ENCODE peak calls at places on chromosomes 5 and 9, in seven cellular contexts. E is HCT116, K is GM23338, P is upper lobe of left lung, Q is Panc1, I is HepG2, N is K562. L is an unnamed sample.

GRCh38 chr5:42840842-42841574 is 29.3 kb upstream of the SELENOP start:
- ATAC-seq in E (no peak), K (no peak), P (no peak), Q (no peak), I (peak; percentile 36), N (peak; percentile 73), L (no peak)

GRCh38 chr5:112957970-112958773 is 18.4 kb upstream of the DCP2 start:
- ATAC-seq in E (peak; percentile 78), K (no peak), P (peak; percentile 90), Q (peak; percentile 95), I (peak; percentile 73), N (peak; percentile 66), L (peak; percentile 74)

GRCh38 chr9:85258229-85258628 is 483.5 kb downstream of the AGTPBP1 start:
- ATAC-seq in E (no peak), K (no peak), P (no peak), Q (no peak), I (no peak), N (no peak), L (no peak)

GRCh38 chr5:146007973-146008372 is 71.6 kb downstream of the SH3RF2 start:
- ATAC-seq in E (no peak), K (no peak), P (no peak), Q (no peak), I (no peak), N (no peak), L (no peak)

GRCh38 chr9:80664327-80665210 is 1024.8 kb downstream of the TLE1 start:
- ATAC-seq in E (no peak), K (no peak), P (no peak), Q (no peak), I (no peak), N (no peak), L (no peak)

GRCh38 chr9:110364451-110364850 is 26.8 kb upstream of the TXNDC8 start:
- ATAC-seq in E (no peak), K (no peak), P (no peak), Q (no peak), I (no peak), N (no peak), L (no peak)

GRCh38 chr5:113367586-113367985 is 67.2 kb downstream of the TSSK1B start:
- ATAC-seq in E (no peak), K (peak; percentile 65), P (no peak), Q (no peak), I (no peak), N (peak; percentile 36), L (no peak)

GRCh38 chr5:58360794-58361193 is 99.1 kb downstream of the PLK2 start:
- ATAC-seq in E (no peak), K (peak; percentile 82), P (no peak), Q (no peak), I (no peak), N (no peak), L (no peak)

GRCh38 chr5:68444833-68445232 is 229.3 kb downstream of the PIK3R1 start:
- ATAC-seq in E (no peak), K (no peak), P (no peak), Q (no peak), I (no peak), N (no peak), L (no peak)

GRCh38 chr5:172119921-172120688 is 67.9 kb downstream of the STK10 start:
- ATAC-seq in E (no peak), K (peak; percentile 24), P (no peak), Q (peak; percentile 41), I (peak; percentile 20), N (no peak), L (no peak)
- TF ChIP-seq POLR2AphosphoS5 in E (no peak), K (no peak), P (no peak), Q (no peak), I (no peak), N (no peak), L (no peak)

DNA sequence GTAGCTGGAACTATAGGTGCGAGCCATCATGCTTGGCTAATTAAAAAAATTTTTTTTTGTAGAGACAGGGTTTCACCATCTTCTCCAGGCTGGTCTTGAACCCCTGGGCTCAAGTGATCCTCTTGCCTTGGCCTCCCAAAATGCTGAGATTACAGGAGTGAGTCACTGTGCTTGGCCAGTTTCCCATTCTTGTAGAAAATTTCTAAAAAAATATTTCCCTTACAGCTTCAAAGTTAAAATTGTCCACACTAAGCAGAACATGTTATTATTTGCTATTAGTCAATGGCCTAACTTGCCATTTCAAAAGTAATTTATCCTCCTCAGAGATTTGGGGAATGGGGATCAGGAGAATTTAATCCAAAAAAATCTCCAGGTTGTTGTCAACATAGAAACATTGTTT is 40.1 kb downstream of the SLC38A9 start:
- ATAC-seq in E (no peak), K (no peak), P (peak; percentile 19), Q (no peak), I (no peak), N (no peak), L (no peak)
- H3K27ac ChIP-seq in E (no peak overlapping the region), K (no peak overlapping the region), P (no peak overlapping the region), Q (no peak overlapping the region), I (no peak overlapping the region), N (no peak overlapping the region), L (no peak overlapping the region)

GRCh38 chr5:141245250-141245717 is at the start of gene PCDHB15:
- ATAC-seq in E (no peak), K (peak; percentile 82), P (no peak), Q (no peak), I (peak; percentile 54), N (peak; percentile 58), L (no peak)
- H3K4me3 ChIP-seq in E (no peak within 1 kb of the TSS), K (peak within 1 kb of the TSS; percentile 50), P (peak within 1 kb of the TSS; percentile 29), Q (no peak within 1 kb of the TSS), I (peak within 1 kb of the TSS; percentile 58), N (peak within 1 kb of the TSS; percentile 14), L (peak within 1 kb of the TSS; percentile 29)

DNA sequence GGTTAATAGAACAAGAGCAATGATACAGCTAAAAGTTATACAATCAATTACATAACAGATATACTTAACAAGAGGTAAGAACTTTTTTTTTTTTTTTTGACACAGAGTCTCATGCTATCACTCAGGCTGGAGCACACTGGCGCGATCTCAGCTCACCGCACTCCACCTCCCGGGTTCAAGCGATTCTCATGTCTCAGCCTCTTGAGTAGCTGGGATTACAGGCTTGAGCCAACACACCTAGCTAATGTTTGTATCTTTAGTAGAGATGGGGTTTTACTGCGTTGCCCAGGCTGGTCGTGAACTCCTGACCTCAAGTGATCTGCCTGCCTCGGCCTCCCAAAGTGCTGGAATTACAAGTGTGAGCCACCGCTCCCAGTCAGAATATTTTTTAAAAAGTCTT is 48.9 kb upstream of the GLRX start:
- ATAC-seq in E (no peak), K (no peak), P (no peak), Q (no peak), I (no peak), N (no peak), L (no peak)
- TF ChIP-seq POLR2AphosphoS5 in E (no peak), K (no peak), P (no peak), Q (no peak), I (no peak), N (no peak), L (no peak)

GRCh38 chr9:89442016-89442415 is 55.9 kb downstream of the SEMA4D start:
- ATAC-seq in E (no peak), K (no peak), P (no peak), Q (no peak), I (no peak), N (no peak), L (no peak)
- H3K27ac ChIP-seq in E (no peak overlapping the region), K (no peak overlapping the region), P (no peak overlapping the region), Q (no peak overlapping the region), I (no peak overlapping the region), N (no peak overlapping the region), L (no peak overlapping the region)

GRCh38 chr5:126680215-126680817 is 79.6 kb downstream of the PHAX start:
- ATAC-seq in E (no peak), K (peak; percentile 65), P (peak; percentile 31), Q (peak; percentile 20), I (peak; percentile 28), N (peak; percentile 88), L (no peak)
- H3K4me3 ChIP-seq in E (no peak overlapping the region), K (no peak overlapping the region), P (no peak overlapping the region), Q (no peak overlapping the region), I (no peak overlapping the region), N (peak overlapping the region; percentile 3), L (no peak overlapping the region)

GRCh38 chr5:76314643-76315042 is 88.4 kb upstream of the IQGAP2 start:
- ATAC-seq in E (no peak), K (no peak), P (no peak), Q (no peak), I (peak; percentile 26), N (no peak), L (no peak)

GRCh38 chr5:76310208-76310607 is 92.9 kb upstream of the IQGAP2 start:
- ATAC-seq in E (no peak), K (no peak), P (no peak), Q (no peak), I (no peak), N (no peak), L (no peak)

GRCh38 chr5:76312783-76313182 is 90.3 kb upstream of the IQGAP2 start:
- ATAC-seq in E (no peak), K (no peak), P (no peak), Q (no peak), I (no peak), N (no peak), L (peak; percentile 72)
- TF ChIP-seq POLR2AphosphoS5 in E (no peak), K (no peak), P (no peak), Q (no peak), I (no peak), N (no peak), L (no peak)

GRCh38 chr5:39217365-39218281 is 1.7 kb downstream of the FYB1 start:
- ATAC-seq in E (peak; percentile 79), K (peak; percentile 91), P (peak; percentile 94), Q (peak; percentile 87), I (peak; percentile 93), N (peak; percentile 88), L (peak; percentile 61)

GRCh38 chr5:39216621-39217020 is 2.7 kb downstream of the FYB1 start:
- ATAC-seq in E (no peak), K (no peak), P (no peak), Q (no peak), I (no peak), N (no peak), L (no peak)

GRCh38 chr5:39220280-39221030 is 1.1 kb upstream of the FYB1 start:
- ATAC-seq in E (no peak), K (no peak), P (no peak), Q (no peak), I (no peak), N (no peak), L (no peak)

GRCh38 chr5:39218482-39219381 is 631 bp downstream of the FYB1 start:
- ATAC-seq in E (no peak), K (no peak), P (peak; percentile 74), Q (no peak), I (no peak), N (peak; percentile 16), L (peak; percentile 71)

GRCh38 chr5:39219433-39219832 is at the start of gene FYB1:
- ATAC-seq in E (no peak), K (no peak), P (peak; percentile 81), Q (no peak), I (no peak), N (no peak), L (peak; percentile 37)
- H3K27ac ChIP-seq in E (no peak within 1 kb of the TSS), K (no peak within 1 kb of the TSS), P (peak within 1 kb of the TSS; percentile 42), Q (no peak within 1 kb of the TSS), I (no peak within 1 kb of the TSS), N (no peak within 1 kb of the TSS), L (peak within 1 kb of the TSS; percentile 66)

GRCh38 chr9:125705893-125706292 is 1.1 kb downstream of the MAPKAP1 start:
- ATAC-seq in E (no peak), K (no peak), P (no peak), Q (no peak), I (no peak), N (no peak), L (no peak)
- H3K4me3 ChIP-seq in E (peak overlapping the region; percentile 71), K (peak overlapping the region; percentile 85), P (peak overlapping the region; percentile 78), Q (peak overlapping the region; percentile 89), I (peak overlapping the region; percentile 90), N (peak overlapping the region; percentile 99), L (peak overlapping the region; percentile 75)